ENCODE peak calls at places on chromosomes 1 and 21, in eight cellular contexts. S is BE2C, Y is GM12865, L is Peyer's patch, B is GM06990, V is AG10803, Q is brain microvascular endothelial cell, J is AG04450. O is an unnamed sample.

GRCh38 chr1:96538001-96538649 is 183.5 kb upstream of the PTBP2 start:
- DNase-seq in Y (no peak), L (no peak), V (peak), B (no peak), S (no peak), Q (peak), J (no peak), O (no peak)

GRCh38 chr1:187096689-187097088 is 267.9 kb downstream of the PLA2G4A start:
- DNase-seq in V (peak), J (no peak), L (no peak), S (no peak), Y (no peak), B (no peak), Q (no peak), O (no peak)

GRCh38 chr1:110242062-110242461 is 31.9 kb downstream of the KCNC4 start:
- DNase-seq in Q (no peak), J (no peak), Y (no peak), V (no peak), B (no peak), S (no peak), L (no peak), O (no peak)

GRCh38 chr1:28449904-28450303 is 55.9 kb upstream of the RCC1 start:
- DNase-seq in J (no peak), V (no peak), B (peak), Y (peak), L (no peak), S (no peak), Q (no peak), O (no peak)

GRCh38 chr21:16587141-16587570 is 857.4 kb downstream of the USP25 start:
- DNase-seq in B (no peak), Y (no peak), J (peak), Q (peak), L (peak), S (peak), V (peak), O (no peak)

GRCh38 chr1:204685236-204686006 is at the start of gene LRRN2:
- DNase-seq in Q (no peak), L (no peak), Y (no peak), B (no peak), S (peak), V (no peak), J (no peak), O (peak)

GRCh38 chr1:63108226-63108625 is 214.1 kb upstream of the FOXD3 start:
- DNase-seq in J (no peak), L (no peak), S (no peak), B (no peak), Q (no peak), Y (no peak), V (peak), O (no peak)

GRCh38 chr1:204453141-204453772 is 41.3 kb downstream of the PIK3C2B start:
- DNase-seq in V (no peak), S (no peak), B (peak), J (no peak), Y (peak), Q (no peak), L (peak), O (no peak)

GRCh38 chr1:67948155-67949075 is 102.0 kb downstream of the DIRAS3 start:
- DNase-seq in B (no peak), Y (no peak), L (no peak), J (peak), S (no peak), Q (peak), V (peak), O (no peak)

GRCh38 chr1:53176452-53177344 is 19.9 kb upstream of the CPT2 start:
- DNase-seq in S (peak), Q (no peak), B (no peak), J (no peak), V (peak), Y (no peak), L (no peak), O (no peak)
- TF ChIP-seq CTCF in S (peak), Q (peak), B (no peak), J (peak), V (peak), Y (no peak), L (no peak), O (no peak)

DNA sequence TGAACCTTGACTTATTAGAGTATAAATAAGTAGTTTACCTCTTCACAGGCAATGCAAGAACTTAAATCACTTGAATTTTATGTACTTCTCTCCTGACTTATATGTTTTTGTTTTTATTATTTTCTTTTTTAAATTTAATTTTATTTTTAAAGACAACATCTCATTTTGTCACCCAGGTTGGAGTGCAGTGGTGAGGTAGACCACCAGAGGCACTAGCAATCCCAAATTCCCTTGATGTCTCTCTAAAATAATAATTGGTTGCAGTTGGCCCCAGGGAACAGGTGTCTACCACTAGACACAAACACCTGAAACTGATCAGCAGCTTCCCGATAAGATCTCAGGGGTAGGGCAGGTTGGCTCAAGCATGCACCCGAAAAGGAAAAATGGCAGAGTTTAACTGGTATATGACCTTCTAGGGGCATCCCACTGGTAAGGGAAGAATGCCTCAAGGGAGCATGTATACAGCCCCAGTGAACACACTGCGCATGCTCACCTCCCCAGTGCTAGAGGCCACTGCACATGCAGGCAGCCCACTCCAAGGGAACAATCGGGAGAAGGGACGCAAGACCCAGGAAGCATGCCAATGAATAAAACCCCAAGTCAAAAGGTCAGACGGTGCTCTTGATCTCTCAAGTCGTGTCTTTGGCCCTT is 14.6 kb downstream of the EXOC8 start:
- DNase-seq in J (no peak), Q (no peak), Y (no peak), B (no peak), L (no peak), V (no peak), S (no peak), O (no peak)
- TF ChIP-seq CTCF in J (peak), Q (peak), Y (no peak), B (no peak), L (no peak), V (peak), S (peak), O (peak)

DNA sequence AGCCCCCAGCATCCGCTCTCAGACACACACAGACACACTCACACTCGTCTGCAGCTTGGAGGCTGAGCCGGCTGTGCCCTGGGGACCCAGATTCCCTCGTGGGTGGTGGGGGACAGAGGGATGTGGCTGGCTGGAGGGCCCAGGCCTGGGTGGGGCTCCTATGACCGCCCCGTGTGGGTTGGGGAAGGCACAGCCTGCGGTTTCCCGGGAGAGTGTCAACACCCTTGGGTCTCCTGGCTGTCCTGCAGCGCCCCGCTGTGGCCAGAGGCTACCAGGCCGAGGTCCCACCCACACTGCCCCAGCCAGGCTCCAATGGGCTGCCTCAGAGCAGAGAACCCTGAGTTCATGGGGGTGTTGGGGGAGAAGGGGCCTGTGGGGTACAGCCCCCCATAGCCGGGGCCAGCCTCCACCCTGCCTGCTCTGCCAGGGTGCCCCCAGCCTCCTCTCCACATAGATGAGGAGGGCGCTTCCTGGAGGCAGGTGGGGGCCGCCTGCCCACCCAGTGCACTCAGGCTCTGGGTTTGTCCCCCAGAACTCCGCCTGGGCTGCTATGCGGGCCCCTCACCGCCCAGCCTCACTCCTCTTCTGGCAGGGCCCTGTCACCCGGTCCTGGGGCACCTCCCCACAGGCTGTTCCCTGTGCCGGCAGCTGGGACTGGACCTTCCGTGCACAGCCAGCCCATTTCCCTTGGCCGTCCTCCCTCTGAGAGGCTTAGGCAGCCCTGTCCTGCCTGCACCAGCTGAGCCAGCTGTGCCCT is at the start of gene TTC34:
- DNase-seq in B (no peak), V (no peak), L (peak), Y (peak), S (peak), J (no peak), Q (no peak), O (peak)
- TF ChIP-seq CTCF in B (peak), V (no peak), L (no peak), Y (peak), S (peak), J (no peak), Q (peak), O (no peak)

GRCh38 chr1:61853545-61853944 is 111.3 kb downstream of the PATJ start:
- DNase-seq in Y (no peak), J (no peak), B (no peak), L (no peak), Q (no peak), V (peak), S (no peak), O (no peak)
- TF ChIP-seq CTCF in Y (no peak), J (peak), B (no peak), L (no peak), Q (peak), V (peak), S (peak), O (no peak)

DNA sequence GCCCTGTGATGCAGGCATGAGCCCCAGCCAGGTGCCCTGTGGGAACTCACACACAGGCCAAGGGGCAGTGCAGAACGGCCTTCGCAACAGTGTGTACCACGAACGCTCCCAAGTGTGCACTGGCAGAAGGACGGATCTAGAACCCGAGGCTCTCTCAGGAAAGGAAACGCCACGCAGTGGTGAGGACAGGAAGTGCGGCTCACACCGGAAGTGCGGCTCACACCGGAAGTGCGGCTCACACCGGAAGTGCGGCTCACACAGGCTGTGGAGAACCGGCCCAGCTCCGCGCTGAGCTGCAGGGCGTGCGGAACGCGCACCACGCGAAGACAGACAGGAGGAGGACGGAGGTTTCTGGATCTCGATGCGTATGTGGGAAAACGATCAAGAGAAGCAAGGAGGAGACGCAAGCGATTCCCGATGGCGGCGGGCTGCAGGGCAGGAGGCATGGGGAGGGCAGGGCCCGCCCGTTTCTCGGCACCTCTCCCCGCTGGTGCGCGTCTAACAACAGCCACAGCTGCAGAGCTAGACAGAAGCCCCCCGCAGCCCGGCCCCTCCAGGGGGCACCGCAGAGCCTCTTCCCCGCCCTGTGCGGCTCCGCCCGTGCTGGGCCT is 35.9 kb upstream of the TMEM52 start:
- DNase-seq in Y (no peak), V (no peak), S (no peak), Q (no peak), J (no peak), L (no peak), B (no peak), O (no peak)
- TF ChIP-seq CTCF in Y (peak), V (no peak), S (peak), Q (peak), J (peak), L (no peak), B (no peak), O (peak)